ENCODE peak calls at places on chromosomes 13 and 19, in seven cellular contexts. C is left ventricle myocardium inferior; K is Panc1; H is breast epithelium; Q is CD4-positive, alpha-beta T cell; G is spleen; A is tibial artery. Z is an unnamed sample.

GRCh38 chr13:42047561-42048322 is 706 bp upstream of the DGKH start:
- DNase-seq in C (peak), K (no peak), H (peak), Q (no peak), G (peak), A (peak), Z (no peak)

GRCh38 chr19:17718467-17718987 is 753 bp upstream of the MAP1S start:
- DNase-seq in C (no peak), K (no peak), H (no peak), Q (no peak), G (no peak), A (no peak), Z (no peak)

GRCh38 chr19:12793290-12794195 is 2.3 kb downstream of the JUNB start:
- DNase-seq in C (peak), K (no peak), H (peak), Q (peak), G (peak), A (peak), Z (peak)

GRCh38 chr19:4649392-4650094 is 10.2 kb downstream of the TNFAIP8L1 start:
- DNase-seq in C (no peak), K (no peak), H (no peak), Q (no peak), G (no peak), A (no peak), Z (no peak)

GRCh38 chr13:82772802-82773201 is 1109.5 kb downstream of the SLITRK1 start:
- DNase-seq in C (no peak), K (no peak), H (no peak), Q (no peak), G (no peak), A (no peak), Z (no peak)

GRCh38 chr13:99894835-99895427 is 76.6 kb downstream of the ZIC5 start:
- DNase-seq in C (no peak), K (no peak), H (no peak), Q (no peak), G (no peak), A (no peak), Z (no peak)

GRCh38 chr13:43686557-43686956 is 100.2 kb downstream of the ENOX1 start:
- DNase-seq in C (peak), K (no peak), H (no peak), Q (no peak), G (no peak), A (no peak), Z (no peak)

GRCh38 chr13:108828053-108828806 is 198.8 kb downstream of the MYO16 start:
- DNase-seq in C (no peak), K (no peak), H (no peak), Q (no peak), G (no peak), A (no peak), Z (no peak)

GRCh38 chr13:80469841-80470378 is 129.0 kb upstream of the SPRY2 start:
- DNase-seq in C (peak), K (peak), H (peak), Q (no peak), G (no peak), A (peak), Z (no peak)

GRCh38 chr19:30391554-30392551 is 19.7 kb downstream of the ZNF536 start:
- DNase-seq in C (no peak), K (no peak), H (no peak), Q (no peak), G (no peak), A (no peak), Z (no peak)

GRCh38 chr13:62704795-62705329 is 1289.2 kb upstream of the PCDH20 start:
- DNase-seq in C (no peak), K (no peak), H (no peak), Q (no peak), G (no peak), A (no peak), Z (no peak)

GRCh38 chr19:34468400-34468799 is 13.2 kb upstream of the WTIP start:
- DNase-seq in C (no peak), K (no peak), H (no peak), Q (no peak), G (no peak), A (no peak), Z (no peak)

GRCh38 chr19:2289714-2290435 is 7.9 kb upstream of the PEAK3 start:
- DNase-seq in C (peak), K (no peak), H (no peak), Q (peak), G (peak), A (no peak), Z (no peak)

GRCh38 chr13:101979825-101980224 is 422.0 kb downstream of the FGF14 start:
- DNase-seq in C (no peak), K (no peak), H (no peak), Q (no peak), G (no peak), A (no peak), Z (no peak)

GRCh38 chr19:3366761-3367571 is 583 bp downstream of the NFIC start:
- DNase-seq in C (peak), K (no peak), H (no peak), Q (no peak), G (peak), A (peak), Z (no peak)

GRCh38 chr19:51207747-51208146 is 17.1 kb upstream of the CD33 start:
- DNase-seq in C (no peak), K (no peak), H (no peak), Q (no peak), G (no peak), A (no peak), Z (no peak)

GRCh38 chr13:113596321-113597200 is 12.0 kb downstream of the TFDP1 start:
- DNase-seq in C (peak), K (no peak), H (no peak), Q (no peak), G (peak), A (peak), Z (no peak)

GRCh38 chr13:41148421-41149283 is 16.1 kb upstream of the KBTBD6 start:
- DNase-seq in C (no peak), K (no peak), H (no peak), Q (no peak), G (no peak), A (no peak), Z (no peak)

GRCh38 chr19:40831502-40832430 is 18.5 kb downstream of the CYP2A6 start:
- DNase-seq in C (no peak), K (peak), H (no peak), Q (no peak), G (no peak), A (no peak), Z (no peak)

GRCh38 chr13:50162001-50162400 is 146.8 kb downstream of the KCNRG start:
- DNase-seq in C (no peak), K (no peak), H (no peak), Q (no peak), G (no peak), A (no peak), Z (no peak)

GRCh38 chr19:49338691-49339363 is 3.6 kb downstream of the CD37 start:
- DNase-seq in C (peak), K (no peak), H (peak), Q (no peak), G (peak), A (peak), Z (peak)

GRCh38 chr13:98528663-98529064 is 48.2 kb downstream of the STK24 start:
- DNase-seq in C (no peak), K (no peak), H (no peak), Q (no peak), G (no peak), A (no peak), Z (no peak)

GRCh38 chr13:101449971-101450748 is 2.3 kb upstream of the ITGBL1 start:
- DNase-seq in C (no peak), K (peak), H (peak), Q (no peak), G (no peak), A (no peak), Z (no peak)

GRCh38 chr19:53057904-53058579 is 13.5 kb downstream of the ERVV-2 start:
- DNase-seq in C (peak), K (no peak), H (no peak), Q (no peak), G (no peak), A (no peak), Z (no peak)

DNA sequence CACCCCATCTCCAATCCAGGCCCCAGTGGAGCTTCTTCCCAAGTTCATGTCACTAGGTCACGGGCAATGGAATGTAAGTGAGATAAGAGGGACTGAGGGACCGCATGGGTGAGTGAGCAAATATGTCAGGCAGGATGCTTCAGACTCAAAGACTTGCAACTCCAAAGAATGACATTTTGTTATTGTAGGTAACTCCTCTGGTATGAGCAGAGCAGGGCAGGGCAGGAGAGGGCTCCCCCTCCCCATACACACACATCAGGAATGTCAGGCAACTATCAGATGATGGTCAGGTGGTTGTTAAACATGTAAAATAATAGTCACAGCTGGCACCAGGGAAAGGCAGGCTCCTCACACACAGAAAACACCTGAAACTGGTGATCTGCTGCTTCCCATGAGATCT is 10.6 kb downstream of the ERVV-2 start:
- DNase-seq in C (no peak), K (no peak), H (no peak), Q (no peak), G (no peak), A (no peak), Z (no peak)
- H3K27ac ChIP-seq in C (no peak), K (no peak), H (no peak), Q (no peak), G (no peak), A (no peak), Z (no peak)

DNA sequence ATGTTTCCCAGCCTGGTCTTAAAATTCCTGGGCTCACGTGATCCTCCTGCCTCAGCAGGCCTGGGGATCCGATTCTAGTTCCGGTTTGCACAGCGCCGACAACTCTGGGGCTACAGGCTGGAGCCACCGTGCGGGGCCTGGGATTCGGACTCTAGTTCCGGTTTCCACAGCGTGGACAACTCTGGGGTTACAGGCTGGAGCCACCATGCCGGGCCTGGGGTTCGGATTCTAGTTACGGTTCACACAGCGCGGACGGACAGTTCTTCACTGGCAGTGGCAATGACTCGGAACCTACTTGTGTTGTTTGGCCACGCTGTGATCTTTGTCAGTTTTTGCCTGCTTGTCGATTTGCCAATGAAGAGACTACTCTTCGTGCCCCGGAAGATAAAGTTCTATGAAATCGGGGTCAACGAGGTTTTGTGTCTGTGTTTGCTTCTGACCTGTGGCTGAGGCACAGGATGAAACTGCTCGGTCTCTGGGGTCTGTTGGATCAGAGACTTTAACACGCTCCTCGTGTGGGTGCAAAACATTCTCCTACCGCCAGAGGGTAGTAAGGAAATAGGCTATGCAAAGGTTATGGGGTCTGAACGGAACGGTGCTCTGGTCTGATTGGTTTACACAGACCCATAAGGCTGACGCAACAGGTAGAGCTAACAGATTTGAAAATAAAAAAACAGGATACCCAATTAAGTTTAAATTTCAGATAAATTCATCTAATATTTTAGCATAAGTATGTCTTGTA is 12.1 kb upstream of the ZSCAN1 start:
- DNase-seq in C (no peak), K (no peak), H (peak), Q (peak), G (peak), A (peak), Z (no peak)
- TF ChIP-seq CTCF in C (peak), K (no peak), H (peak), Q (no peak), G (peak), A (peak), Z (peak)

DNA sequence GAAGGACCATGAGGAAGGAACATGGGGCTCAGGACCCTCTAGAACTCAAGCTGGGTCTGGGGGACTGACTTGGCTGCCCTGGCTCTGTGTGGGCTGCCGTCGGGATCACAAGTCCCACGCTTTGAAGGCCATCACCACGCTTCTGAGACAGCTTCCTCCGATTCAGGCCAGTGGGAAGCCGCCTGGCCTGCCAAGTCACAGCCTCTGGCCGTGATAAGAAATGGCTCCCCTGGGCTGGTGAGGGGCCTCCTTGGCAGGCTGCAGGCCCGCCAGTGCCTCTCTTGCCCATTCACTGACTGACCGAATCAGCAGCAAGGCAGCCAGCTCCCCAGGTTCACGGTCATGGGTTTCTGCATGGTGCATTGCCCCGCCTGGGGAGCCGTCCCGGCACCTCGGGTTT is 48.8 kb downstream of the COMP start:
- DNase-seq in C (no peak), K (no peak), H (no peak), Q (no peak), G (no peak), A (no peak), Z (no peak)
- H3K27ac ChIP-seq in C (no peak), K (no peak), H (no peak), Q (no peak), G (no peak), A (no peak), Z (no peak)

GRCh38 chr13:111076156-111077013 is 38.7 kb upstream of the ARHGEF7 start:
- DNase-seq in C (no peak), K (no peak), H (no peak), Q (no peak), G (no peak), A (no peak), Z (no peak)

GRCh38 chr13:111080642-111081041 is 34.5 kb upstream of the ARHGEF7 start:
- DNase-seq in C (no peak), K (no peak), H (no peak), Q (no peak), G (no peak), A (no peak), Z (no peak)

GRCh38 chr13:111079375-111079774 is 35.7 kb upstream of the ARHGEF7 start:
- DNase-seq in C (no peak), K (no peak), H (no peak), Q (no peak), G (no peak), A (no peak), Z (no peak)

GRCh38 chr13:111074826-111075225 is 40.3 kb upstream of the ARHGEF7 start:
- DNase-seq in C (no peak), K (no peak), H (no peak), Q (no peak), G (no peak), A (no peak), Z (no peak)
- TF ChIP-seq CTCF in C (no peak), K (no peak), H (no peak), Q (no peak), G (no peak), A (no peak), Z (no peak)

DNA sequence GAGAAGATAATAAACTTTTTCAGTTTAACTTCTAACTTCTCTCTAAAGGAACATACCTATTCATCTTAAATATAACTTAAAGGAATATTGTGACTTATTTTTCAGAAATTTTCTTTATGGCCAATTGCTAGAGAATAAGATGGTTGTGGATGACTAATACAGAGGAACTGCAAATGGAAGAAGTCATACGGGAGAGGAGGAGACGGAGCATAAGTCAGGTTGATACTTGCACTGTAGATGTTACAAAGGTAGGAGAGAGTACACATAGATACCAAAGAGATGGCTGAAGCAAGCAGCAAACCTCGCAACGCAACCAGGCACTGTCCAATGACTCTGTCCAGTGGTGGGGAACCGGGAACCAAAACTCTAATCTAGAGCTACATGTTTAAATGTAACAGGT is 963.4 kb downstream of the PCDH9 start:
- DNase-seq in C (no peak), K (no peak), H (no peak), Q (no peak), G (no peak), A (no peak), Z (no peak)
- H3K27ac ChIP-seq in C (no peak), K (no peak), H (no peak), Q (no peak), G (no peak), A (no peak), Z (no peak)

GRCh38 chr13:23715092-23715761 is 145.0 kb downstream of the TNFRSF19 start:
- DNase-seq in C (no peak), K (no peak), H (no peak), Q (no peak), G (no peak), A (no peak), Z (no peak)

GRCh38 chr13:23711355-23711754 is 141.1 kb downstream of the TNFRSF19 start:
- DNase-seq in C (no peak), K (no peak), H (no peak), Q (no peak), G (no peak), A (no peak), Z (no peak)

GRCh38 chr13:23718916-23719470 is 148.8 kb downstream of the TNFRSF19 start:
- DNase-seq in C (no peak), K (no peak), H (no peak), Q (no peak), G (no peak), A (no peak), Z (no peak)

GRCh38 chr13:23714672-23715071 is 144.5 kb downstream of the TNFRSF19 start:
- DNase-seq in C (no peak), K (no peak), H (no peak), Q (no peak), G (no peak), A (no peak), Z (no peak)

GRCh38 chr13:23715762-23716235 is 145.6 kb downstream of the TNFRSF19 start:
- DNase-seq in C (no peak), K (no peak), H (no peak), Q (no peak), G (no peak), A (no peak), Z (no peak)
- TF ChIP-seq CTCF in C (peak), K (peak), H (no peak), Q (no peak), G (no peak), A (no peak), Z (no peak)

DNA sequence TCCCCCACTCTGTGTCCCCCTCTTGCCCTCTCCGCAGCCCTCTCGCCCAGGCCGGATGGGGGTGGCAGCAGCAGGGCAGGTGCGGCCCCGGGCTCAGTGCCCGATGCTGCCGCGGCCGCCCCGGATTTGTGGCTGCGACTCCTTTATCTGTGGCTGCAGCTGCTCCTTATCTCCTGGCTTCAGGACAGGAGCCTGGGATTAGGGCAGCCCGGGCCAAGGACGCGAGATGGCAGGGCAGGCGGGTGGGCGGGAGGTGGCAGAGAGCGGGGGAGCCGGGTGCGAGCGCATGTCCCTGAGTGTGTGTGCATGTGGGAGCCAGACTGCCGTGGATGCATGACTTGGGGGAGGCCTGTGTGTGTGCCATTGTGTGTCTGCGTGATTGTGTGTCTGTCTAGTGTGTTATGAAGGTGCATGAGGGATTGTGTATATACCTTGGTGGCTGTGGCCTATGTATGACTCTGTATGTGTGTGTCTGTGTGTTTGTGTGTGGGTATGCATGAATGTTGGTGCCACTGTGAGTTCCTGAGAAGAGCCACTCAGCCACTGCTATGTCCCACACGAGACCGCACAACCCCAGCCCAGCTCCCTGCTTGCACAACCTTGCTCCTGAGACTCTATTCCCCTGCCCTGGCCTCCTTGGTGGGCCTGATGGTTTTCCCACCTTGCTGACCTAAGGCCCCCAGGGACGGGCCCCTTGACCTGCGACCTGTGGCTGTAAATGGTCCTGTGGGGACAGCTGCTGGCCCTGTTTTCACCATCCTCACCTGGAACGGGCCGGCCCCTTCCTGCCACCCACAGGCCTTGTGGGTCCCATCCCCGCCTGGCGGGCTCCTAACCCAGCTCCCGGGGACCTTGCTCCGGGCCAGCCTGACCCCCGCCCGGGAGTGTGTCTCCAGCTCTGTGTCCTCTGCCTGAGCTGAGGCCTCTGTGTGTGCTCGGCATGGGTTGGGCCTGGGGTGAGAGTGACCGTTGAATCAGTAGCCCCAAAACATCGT is 5.3 kb upstream of the NRTN start:
- DNase-seq in C (peak), K (no peak), H (no peak), Q (no peak), G (peak), A (no peak), Z (no peak)
- H3K27ac ChIP-seq in C (peak), K (no peak), H (no peak), Q (no peak), G (no peak), A (no peak), Z (no peak)

DNA sequence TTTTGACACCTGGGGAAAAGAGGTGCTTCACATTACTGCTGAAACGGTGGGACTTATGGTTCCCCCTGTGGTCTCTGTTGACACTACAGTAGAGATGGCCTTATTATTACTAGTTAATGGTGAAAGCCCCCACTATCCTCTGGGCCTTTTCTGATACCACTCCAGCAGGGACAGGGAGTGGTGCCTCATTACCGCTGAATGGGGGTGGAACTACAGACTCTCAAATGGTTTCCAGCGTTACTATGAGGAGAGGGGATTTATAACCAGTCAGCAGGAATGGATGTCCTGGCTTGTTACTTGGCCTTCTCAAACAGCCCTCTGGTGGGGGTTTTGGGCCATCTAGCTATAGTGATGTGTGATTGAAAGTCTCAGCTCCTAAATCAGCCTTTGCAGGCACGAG is 96.7 kb upstream of the DIAPH3 start:
- DNase-seq in C (no peak), K (no peak), H (no peak), Q (no peak), G (no peak), A (no peak), Z (no peak)
- TF ChIP-seq CTCF in C (no peak), K (peak), H (no peak), Q (no peak), G (no peak), A (no peak), Z (no peak)

GRCh38 chr19:13881692-13882418 is 4.9 kb downstream of the NANOS3 start:
- DNase-seq in C (no peak), K (no peak), H (peak), Q (peak), G (no peak), A (no peak), Z (no peak)
- H3K27ac ChIP-seq in C (peak), K (no peak), H (peak), Q (peak), G (peak), A (peak), Z (peak)